ENCODE peak calls at places on chromosomes 16 and 17, in eight cellular contexts. C is fibroblast of the aortic adventitia; X is WTC11; W is bronchial epithelial cell; Y is mucosa of descending colon; Z is CD8-positive, alpha-beta T cell; B is WERI-Rb-1; K is body of pancreas. J is an unnamed sample.

GRCh38 chr17:40854175-40854814 is 12.7 kb downstream of the KRT12 start:
- DNase-seq in Z (no peak), B (no peak), W (peak; percentile 93), C (peak; percentile 88), Y (no peak), X (no peak), K (no peak), J (peak; percentile 87)

GRCh38 chr17:19461139-19461538 is 50.1 kb downstream of the RNF112 start:
- DNase-seq in W (no peak), Z (no peak), B (no peak), K (no peak), Y (peak; percentile 40), X (peak; percentile 32), C (no peak), J (no peak)

GRCh38 chr17:4944163-4944553 is 4.1 kb downstream of the RNF167 start:
- DNase-seq in K (no peak), C (no peak), B (no peak), Y (no peak), Z (peak; percentile 39), W (no peak), X (no peak), J (no peak)

GRCh38 chr16:86545927-86546637 is 9.0 kb downstream of the MTHFSD start:
- DNase-seq in Y (no peak), C (no peak), Z (no peak), B (no peak), K (no peak), X (no peak), W (no peak), J (no peak)

GRCh38 chr17:19513897-19514488 is 19.7 kb upstream of the SLC47A1 start:
- DNase-seq in X (peak; percentile 76), Z (peak; percentile 54), C (peak; percentile 76), Y (peak; percentile 83), B (peak; percentile 69), W (peak; percentile 40), K (peak; percentile 73), J (peak; percentile 77)

GRCh38 chr17:75288784-75289121 is 480 bp downstream of the SLC25A19 start:
- DNase-seq in C (no peak), B (peak; percentile 87), W (peak; percentile 20), Y (peak; percentile 65), Z (no peak), K (no peak), X (peak; percentile 53), J (no peak)

GRCh38 chr17:8868529-8868951 is 1.1 kb upstream of the PIK3R6 start:
- DNase-seq in B (no peak), Y (no peak), X (no peak), W (no peak), K (no peak), Z (no peak), C (no peak), J (no peak)

GRCh38 chr17:48037036-48037881 is at the start of gene COPZ2:
- DNase-seq in B (no peak), X (peak; percentile 55), Z (peak; percentile 56), Y (peak; percentile 54), W (no peak), C (peak; percentile 49), K (peak; percentile 62), J (peak; percentile 49)

GRCh38 chr16:24973771-24974461 is 41.3 kb downstream of the ARHGAP17 start:
- DNase-seq in K (no peak), C (no peak), W (no peak), Z (no peak), X (no peak), Y (no peak), B (no peak), J (no peak)

GRCh38 chr16:86529160-86529559 is 18.8 kb downstream of the FOXF1 start:
- DNase-seq in X (no peak), C (no peak), B (no peak), Z (no peak), K (no peak), Y (no peak), W (no peak), J (no peak)

GRCh38 chr17:83128306-83129240 is 49.2 kb downstream of the METRNL start:
- DNase-seq in X (no peak), C (no peak), K (no peak), Y (no peak), Z (no peak), B (no peak), W (no peak), J (no peak)

GRCh38 chr17:40903129-40903847 is 18.2 kb upstream of the KRT20 start:
- DNase-seq in B (no peak), W (peak; percentile 94), Z (no peak), C (peak; percentile 10), Y (peak; percentile 79), K (no peak), X (no peak), J (peak; percentile 1)

GRCh38 chr17:68707032-68707431 is 105.9 kb upstream of the FAM20A start:
- DNase-seq in B (no peak), W (peak; percentile 69), Y (no peak), K (no peak), Z (no peak), C (peak; percentile 65), X (no peak), J (no peak)

GRCh38 chr17:32936894-32937500 is 9.0 kb downstream of the TMEM98 start:
- DNase-seq in C (peak; percentile 77), W (peak; percentile 39), X (peak; percentile 92), Z (peak; percentile 51), B (peak; percentile 70), Y (peak; percentile 85), K (peak; percentile 82), J (peak; percentile 93)

GRCh38 chr16:30406911-30407793 is at the start of gene ZNF771:
- DNase-seq in C (peak; percentile 85), Z (peak; percentile 83), Y (peak; percentile 99), K (peak; percentile 95), B (peak; percentile 92), W (peak; percentile 66), X (peak; percentile 96), J (peak; percentile 86)

GRCh38 chr17:21166599-21167265 is 40.0 kb downstream of the DHRS7B start:
- DNase-seq in Y (no peak), K (no peak), C (peak; percentile 79), B (no peak), Z (no peak), X (no peak), W (no peak), J (peak; percentile 39)

GRCh38 chr16:4273858-4274291 is 1.1 kb upstream of the TFAP4 start:
- DNase-seq in Y (no peak), K (peak; percentile 60), W (peak; percentile 67), C (peak; percentile 64), Z (peak; percentile 29), B (peak; percentile 67), X (peak; percentile 86), J (peak; percentile 75)
- TF ChIP-seq CTCF in Y (no peak), K (peak; percentile 55), W (peak; percentile 44), C (peak; percentile 53), Z (no peak), B (peak; percentile 19), X (peak; percentile 59), J (no peak)

DNA sequence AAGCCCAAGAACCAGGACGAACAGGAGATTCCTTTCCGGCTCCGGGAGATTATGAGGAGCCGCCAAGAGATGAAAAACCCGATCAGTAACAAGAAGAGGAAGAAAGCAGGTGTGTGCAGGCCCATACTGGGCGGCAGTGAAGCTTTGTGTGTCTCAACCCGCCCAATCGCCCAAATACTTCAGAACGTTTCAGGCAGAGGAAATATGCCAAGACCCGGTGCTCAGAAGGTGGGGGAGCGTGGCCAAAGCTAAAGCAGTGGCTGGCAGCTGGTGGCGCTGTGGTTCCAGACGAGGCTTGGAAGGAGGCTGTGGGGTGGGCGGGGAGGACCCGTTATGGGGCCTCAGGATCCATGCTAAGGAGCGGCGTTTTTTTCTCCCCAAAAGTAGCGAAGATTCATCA is 1.2 kb downstream of the CCDC137 start:
- DNase-seq in B (peak; percentile 63), C (no peak), W (peak; percentile 52), Z (no peak), K (no peak), X (peak; percentile 68), Y (no peak), J (no peak)
- TF ChIP-seq CTCF in B (peak; percentile 57), C (no peak), W (peak; percentile 38), Z (no peak), K (no peak), X (no peak), Y (no peak), J (no peak)

GRCh38 chr16:28140788-28141618 is 70.8 kb downstream of the XPO6 start:
- DNase-seq in B (no peak), C (no peak), W (peak; percentile 79), K (no peak), Y (peak; percentile 43), X (no peak), Z (peak; percentile 64), J (peak; percentile 47)

GRCh38 chr16:28136751-28137434 is 73.4 kb upstream of the GSG1L start:
- DNase-seq in Z (peak; percentile 33), C (peak; percentile 15), K (no peak), W (no peak), B (no peak), X (no peak), Y (no peak), J (peak; percentile 25)

GRCh38 chr16:28133666-28134065 is 70.2 kb upstream of the GSG1L start:
- DNase-seq in Y (no peak), K (no peak), B (no peak), W (no peak), Z (no peak), X (no peak), C (no peak), J (no peak)

GRCh38 chr16:28139530-28139929 is 72.2 kb downstream of the XPO6 start:
- DNase-seq in W (no peak), C (no peak), Y (no peak), B (no peak), K (no peak), X (no peak), Z (no peak), J (no peak)
- TF ChIP-seq CTCF in W (no peak), C (no peak), Y (no peak), B (no peak), K (no peak), X (no peak), Z (peak; percentile 36), J (no peak)

DNA sequence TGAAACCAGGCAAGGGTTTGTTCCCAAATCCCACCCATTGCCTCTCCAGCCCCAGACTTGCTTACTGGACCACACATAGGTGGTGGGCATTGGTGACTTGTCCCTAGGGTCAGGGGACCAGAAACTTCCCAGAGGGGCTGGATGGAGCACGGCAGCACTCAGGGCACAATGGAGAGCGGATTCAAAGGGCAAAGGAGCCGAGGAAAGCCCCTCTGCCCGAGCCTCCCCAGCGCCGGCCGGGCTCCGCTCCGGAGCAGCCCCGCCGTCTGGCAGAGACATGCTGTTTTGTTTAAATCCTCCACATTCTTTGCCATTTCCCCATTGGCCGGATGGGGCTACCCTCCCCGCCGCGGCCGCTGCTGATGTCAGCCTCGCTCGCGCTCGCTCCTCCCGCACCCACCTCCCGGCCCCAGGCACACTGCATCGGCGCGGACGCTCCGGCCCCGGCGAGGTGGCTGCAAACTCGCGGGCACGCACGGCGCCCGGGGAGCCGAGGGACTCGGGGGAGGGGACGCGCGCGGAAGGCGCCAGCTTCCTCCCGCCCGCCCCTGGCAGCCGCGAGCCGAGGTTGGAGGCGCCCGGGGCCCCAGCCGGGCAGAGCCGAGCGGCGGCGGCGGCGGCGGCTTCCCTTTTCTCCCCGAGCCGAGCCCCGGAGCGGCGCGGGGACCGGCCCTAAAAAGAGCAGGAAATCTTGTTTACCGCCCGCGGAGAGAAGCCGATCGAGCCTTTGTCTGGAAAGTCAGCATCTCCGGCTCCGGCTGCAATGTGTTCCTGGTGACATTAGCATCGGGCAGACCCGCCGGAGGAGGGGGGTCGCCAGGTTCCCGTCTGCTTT is at the start of gene PITPNC1:
- DNase-seq in C (peak; percentile 86), K (peak; percentile 88), X (peak; percentile 87), Z (peak; percentile 81), B (peak; percentile 92), Y (peak; percentile 87), W (peak; percentile 69), J (peak; percentile 90)
- TF ChIP-seq CTCF in C (peak; percentile 8), K (peak; percentile 29), X (no peak), Z (no peak), B (peak; percentile 17), Y (no peak), W (no peak), J (peak; percentile 3)